ENCODE peak calls at places on chromosomes 7 and 10, in nine cellular contexts. One of them, this sample, is unnamed.

GRCh38 chr7:157990226-157990877 is 597.3 kb downstream of the PTPRN2 start:
- DNase-seq in ascending aorta: no peak
- DNase-seq in thyroid gland: no peak
- DNase-seq in fibroblast of mammary gland: no peak
- DNase-seq in OCI-LY7: no peak
- DNase-seq in adrenal gland: no peak
- DNase-seq in transverse colon: no peak
- DNase-seq in choroid plexus epithelial cell: no peak
- DNase-seq in esophagus muscularis mucosa: no peak
- DNase-seq in this sample: no peak

GRCh38 chr7:111841596-111842209 is 279.4 kb upstream of the IMMP2L start:
- DNase-seq in ascending aorta: no peak
- DNase-seq in thyroid gland: no peak
- DNase-seq in fibroblast of mammary gland: no peak
- DNase-seq in OCI-LY7: no peak
- DNase-seq in adrenal gland: no peak
- DNase-seq in transverse colon: no peak
- DNase-seq in choroid plexus epithelial cell: no peak
- DNase-seq in esophagus muscularis mucosa: no peak
- DNase-seq in this sample: no peak

GRCh38 chr10:133359554-133359971 is 1.7 kb upstream of the FUOM start:
- DNase-seq in ascending aorta: no peak
- DNase-seq in thyroid gland: peak
- DNase-seq in fibroblast of mammary gland: no peak
- DNase-seq in OCI-LY7: no peak
- DNase-seq in adrenal gland: no peak
- DNase-seq in transverse colon: peak
- DNase-seq in choroid plexus epithelial cell: no peak
- DNase-seq in esophagus muscularis mucosa: no peak
- DNase-seq in this sample: no peak

GRCh38 chr7:127844707-127845331 is 186.4 kb downstream of the LRRC4 start:
- DNase-seq in ascending aorta: no peak
- DNase-seq in thyroid gland: peak
- DNase-seq in fibroblast of mammary gland: peak
- DNase-seq in OCI-LY7: no peak
- DNase-seq in adrenal gland: peak
- DNase-seq in transverse colon: peak
- DNase-seq in choroid plexus epithelial cell: peak
- DNase-seq in esophagus muscularis mucosa: no peak
- DNase-seq in this sample: peak

GRCh38 chr10:35005868-35006267 is 84.3 kb downstream of the CUL2 start:
- DNase-seq in ascending aorta: no peak
- DNase-seq in thyroid gland: no peak
- DNase-seq in fibroblast of mammary gland: peak
- DNase-seq in OCI-LY7: no peak
- DNase-seq in adrenal gland: no peak
- DNase-seq in transverse colon: no peak
- DNase-seq in choroid plexus epithelial cell: peak
- DNase-seq in esophagus muscularis mucosa: no peak
- DNase-seq in this sample: peak

GRCh38 chr7:17988858-17989257 is 38.8 kb downstream of the PRPS1L1 start:
- DNase-seq in ascending aorta: no peak
- DNase-seq in thyroid gland: no peak
- DNase-seq in fibroblast of mammary gland: no peak
- DNase-seq in OCI-LY7: no peak
- DNase-seq in adrenal gland: no peak
- DNase-seq in transverse colon: no peak
- DNase-seq in choroid plexus epithelial cell: no peak
- DNase-seq in esophagus muscularis mucosa: no peak
- DNase-seq in this sample: no peak

GRCh38 chr10:97849101-97849490 is 547 bp upstream of the GOLGA7B start:
- DNase-seq in ascending aorta: no peak
- DNase-seq in thyroid gland: no peak
- DNase-seq in fibroblast of mammary gland: no peak
- DNase-seq in OCI-LY7: peak
- DNase-seq in adrenal gland: no peak
- DNase-seq in transverse colon: peak
- DNase-seq in choroid plexus epithelial cell: no peak
- DNase-seq in esophagus muscularis mucosa: no peak
- DNase-seq in this sample: no peak

GRCh38 chr7:5596896-5597246 is 173.2 kb upstream of the TNRC18 start:
- DNase-seq in ascending aorta: no peak
- DNase-seq in thyroid gland: no peak
- DNase-seq in fibroblast of mammary gland: no peak
- DNase-seq in OCI-LY7: no peak
- DNase-seq in adrenal gland: no peak
- DNase-seq in transverse colon: no peak
- DNase-seq in choroid plexus epithelial cell: no peak
- DNase-seq in esophagus muscularis mucosa: no peak
- DNase-seq in this sample: no peak

GRCh38 chr10:132457328-132458070 is 60.5 kb downstream of the PWWP2B start:
- DNase-seq in ascending aorta: no peak
- DNase-seq in thyroid gland: no peak
- DNase-seq in fibroblast of mammary gland: no peak
- DNase-seq in OCI-LY7: peak
- DNase-seq in adrenal gland: no peak
- DNase-seq in transverse colon: no peak
- DNase-seq in choroid plexus epithelial cell: no peak
- DNase-seq in esophagus muscularis mucosa: no peak
- DNase-seq in this sample: no peak

GRCh38 chr10:123847686-123848432 is 43.7 kb downstream of the CPXM2 start:
- DNase-seq in ascending aorta: no peak
- DNase-seq in thyroid gland: no peak
- DNase-seq in fibroblast of mammary gland: peak
- DNase-seq in OCI-LY7: no peak
- DNase-seq in adrenal gland: no peak
- DNase-seq in transverse colon: peak
- DNase-seq in choroid plexus epithelial cell: peak
- DNase-seq in esophagus muscularis mucosa: peak
- DNase-seq in this sample: no peak

GRCh38 chr10:73843254-73843653 is 31.1 kb downstream of the CAMK2G start:
- DNase-seq in ascending aorta: no peak
- DNase-seq in thyroid gland: no peak
- DNase-seq in fibroblast of mammary gland: peak
- DNase-seq in OCI-LY7: no peak
- DNase-seq in adrenal gland: no peak
- DNase-seq in transverse colon: no peak
- DNase-seq in choroid plexus epithelial cell: no peak
- DNase-seq in esophagus muscularis mucosa: no peak
- DNase-seq in this sample: peak

GRCh38 chr7:104950754-104951153 is 63.3 kb upstream of the KMT2E start:
- DNase-seq in ascending aorta: no peak
- DNase-seq in thyroid gland: no peak
- DNase-seq in fibroblast of mammary gland: no peak
- DNase-seq in OCI-LY7: no peak
- DNase-seq in adrenal gland: no peak
- DNase-seq in transverse colon: no peak
- DNase-seq in choroid plexus epithelial cell: no peak
- DNase-seq in esophagus muscularis mucosa: no peak
- DNase-seq in this sample: no peak
- TF ChIP-seq CTCF in ascending aorta: no peak
- TF ChIP-seq CTCF in thyroid gland: no peak
- TF ChIP-seq CTCF in fibroblast of mammary gland: no peak
- TF ChIP-seq CTCF in OCI-LY7: no peak
- TF ChIP-seq CTCF in adrenal gland: no peak
- TF ChIP-seq CTCF in transverse colon: no peak
- TF ChIP-seq CTCF in choroid plexus epithelial cell: no peak
- TF ChIP-seq CTCF in esophagus muscularis mucosa: no peak
- TF ChIP-seq CTCF in this sample: no peak

DNA sequence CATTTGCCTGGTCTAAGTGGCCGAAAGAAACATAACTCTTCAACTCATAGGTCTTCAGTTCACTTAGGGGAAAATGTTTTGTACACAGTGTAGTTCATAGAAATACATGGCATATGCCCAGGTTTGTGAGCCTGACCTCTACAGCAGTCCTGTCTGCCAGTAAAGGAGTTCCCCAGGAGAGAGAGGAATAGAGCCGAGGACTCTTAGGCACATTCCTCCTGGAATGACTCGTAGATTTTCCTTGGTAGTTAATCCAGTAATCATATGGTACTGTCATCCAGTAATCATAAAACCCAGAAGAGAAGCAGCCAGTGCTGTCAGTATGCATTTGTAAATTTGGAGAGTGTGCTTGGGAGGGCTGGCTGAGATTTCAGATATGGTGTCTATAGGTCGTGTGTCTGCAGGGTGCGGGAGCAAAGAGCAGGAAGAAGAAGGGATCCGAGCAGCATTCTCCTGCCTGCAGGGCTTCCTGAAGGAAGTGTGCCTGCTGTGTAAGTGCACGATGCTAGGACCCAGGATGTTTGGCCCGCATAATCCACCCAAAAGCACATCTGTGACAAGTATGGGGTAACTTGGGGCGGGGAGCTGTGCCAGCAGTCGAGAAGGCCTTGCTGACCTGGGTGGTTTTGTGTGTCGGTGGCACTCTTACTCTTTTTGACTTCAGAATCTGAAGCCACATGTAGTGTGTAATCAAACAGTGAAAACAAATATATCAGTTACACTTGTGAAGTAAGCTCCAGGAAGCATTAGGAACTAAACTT is 13.9 kb downstream of the EIF4H start:
- DNase-seq in ascending aorta: no peak
- DNase-seq in thyroid gland: no peak
- DNase-seq in fibroblast of mammary gland: peak
- DNase-seq in OCI-LY7: no peak
- DNase-seq in adrenal gland: peak
- DNase-seq in transverse colon: no peak
- DNase-seq in choroid plexus epithelial cell: no peak
- DNase-seq in esophagus muscularis mucosa: no peak
- DNase-seq in this sample: no peak
- H3K4me3 ChIP-seq in ascending aorta: no peak
- H3K4me3 ChIP-seq in thyroid gland: no peak
- H3K4me3 ChIP-seq in fibroblast of mammary gland: no peak
- H3K4me3 ChIP-seq in OCI-LY7: no peak
- H3K4me3 ChIP-seq in adrenal gland: no peak
- H3K4me3 ChIP-seq in transverse colon: no peak
- H3K4me3 ChIP-seq in choroid plexus epithelial cell: no peak
- H3K4me3 ChIP-seq in esophagus muscularis mucosa: no peak
- H3K4me3 ChIP-seq in this sample: no peak

DNA sequence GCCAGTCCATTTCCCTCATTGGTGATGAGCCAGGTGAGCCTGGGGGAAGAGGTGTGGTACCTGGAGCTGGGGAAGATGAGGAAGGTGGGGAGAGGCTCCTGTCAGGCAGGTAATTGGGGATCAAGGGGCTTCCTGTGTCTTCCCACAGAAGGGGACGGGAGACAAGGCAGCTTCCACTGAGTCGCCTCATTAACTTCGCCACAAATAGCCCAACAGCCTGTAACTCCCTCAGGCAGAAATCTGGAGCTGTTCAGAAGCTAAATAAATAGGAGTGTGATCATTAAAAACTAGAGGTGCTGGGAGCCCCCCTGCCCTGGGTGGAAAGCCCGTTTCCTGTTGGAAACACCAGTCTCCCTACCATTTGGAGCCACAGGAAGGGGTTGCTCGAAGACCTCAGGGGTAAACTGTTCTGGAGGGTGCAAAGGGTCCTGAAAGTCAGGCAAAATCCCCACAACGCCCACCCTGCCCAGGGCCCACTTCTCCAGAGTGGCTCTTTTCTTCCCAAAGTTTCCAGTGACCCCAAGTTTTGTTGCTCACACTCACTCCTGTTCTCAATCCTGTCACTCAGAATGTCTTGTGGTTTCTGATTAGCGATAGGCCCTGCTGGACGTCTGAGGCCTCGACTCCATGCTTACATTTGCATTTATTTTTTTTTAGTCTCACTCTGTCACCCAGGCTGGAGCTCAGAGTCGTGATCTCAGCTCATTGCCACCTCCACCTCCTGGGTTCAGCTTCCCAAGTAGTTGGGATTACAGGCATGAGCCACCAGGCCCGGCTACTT is 25.7 kb downstream of the UNC5B start:
- DNase-seq in ascending aorta: no peak
- DNase-seq in thyroid gland: no peak
- DNase-seq in fibroblast of mammary gland: no peak
- DNase-seq in OCI-LY7: no peak
- DNase-seq in adrenal gland: no peak
- DNase-seq in transverse colon: no peak
- DNase-seq in choroid plexus epithelial cell: no peak
- DNase-seq in esophagus muscularis mucosa: no peak
- DNase-seq in this sample: no peak
- TF ChIP-seq CTCF in ascending aorta: no peak
- TF ChIP-seq CTCF in thyroid gland: no peak
- TF ChIP-seq CTCF in fibroblast of mammary gland: no peak
- TF ChIP-seq CTCF in OCI-LY7: no peak
- TF ChIP-seq CTCF in adrenal gland: no peak
- TF ChIP-seq CTCF in transverse colon: no peak
- TF ChIP-seq CTCF in choroid plexus epithelial cell: peak
- TF ChIP-seq CTCF in esophagus muscularis mucosa: no peak
- TF ChIP-seq CTCF in this sample: no peak

DNA sequence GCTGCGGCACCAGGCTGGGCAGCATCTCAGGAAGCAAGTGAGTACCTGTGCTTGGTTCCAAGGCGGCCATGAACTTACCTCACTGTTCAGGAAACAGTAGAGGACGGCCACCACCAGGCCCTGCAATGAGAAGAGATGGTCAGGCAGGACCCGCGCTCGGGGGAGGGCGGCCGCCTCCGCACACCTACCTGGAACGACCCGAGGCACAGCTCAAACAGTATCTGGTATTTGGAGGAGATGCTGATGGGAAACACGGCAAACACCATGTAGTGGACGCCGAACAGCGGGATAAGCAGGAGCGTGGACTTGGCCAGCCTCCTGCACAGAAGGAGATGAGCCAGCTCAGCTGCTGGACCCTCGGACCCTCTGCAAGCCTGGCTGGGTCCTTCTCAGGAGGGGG is 112.9 kb downstream of the VIPR2 start:
- DNase-seq in ascending aorta: no peak
- DNase-seq in thyroid gland: no peak
- DNase-seq in fibroblast of mammary gland: no peak
- DNase-seq in OCI-LY7: no peak
- DNase-seq in adrenal gland: no peak
- DNase-seq in transverse colon: peak
- DNase-seq in choroid plexus epithelial cell: no peak
- DNase-seq in esophagus muscularis mucosa: peak
- DNase-seq in this sample: no peak
- H3K4me3 ChIP-seq in ascending aorta: peak
- H3K4me3 ChIP-seq in thyroid gland: no peak
- H3K4me3 ChIP-seq in fibroblast of mammary gland: no peak
- H3K4me3 ChIP-seq in OCI-LY7: no peak
- H3K4me3 ChIP-seq in adrenal gland: no peak
- H3K4me3 ChIP-seq in transverse colon: no peak
- H3K4me3 ChIP-seq in choroid plexus epithelial cell: no peak
- H3K4me3 ChIP-seq in esophagus muscularis mucosa: no peak
- H3K4me3 ChIP-seq in this sample: no peak

This sample was measured in LNCaP clone FGC.